ENCODE peak calls at places on chromosome 9, in nine cellular contexts. R is SJSA1; B is body of pancreas; P is GM23248; D is aorta; Q is brain microvascular endothelial cell; A is CD4-positive, CD25-positive, alpha-beta regulatory T cell; S is HCT116; Z is psoas muscle. U is an unnamed sample.
A peak's percentile ranks its signal among the peaks of the same experiment; 100 is the strongest.

GRCh38 chr9:90517103-90517502 is 125.5 kb downstream of the DIRAS2 start:
- DNase-seq in R (no peak), B (no peak), P (no peak), D (no peak), Q (no peak), A (no peak), S (no peak), Z (no peak), U (no peak)

GRCh38 chr9:15096959-15097358 is 186.7 kb upstream of the FREM1 start:
- DNase-seq in R (no peak), B (no peak), P (no peak), D (no peak), Q (no peak), A (no peak), S (no peak), Z (no peak), U (no peak)

GRCh38 chr9:3240651-3241268 is 285.0 kb downstream of the RFX3 start:
- DNase-seq in R (peak; percentile 12), B (peak; percentile 76), P (peak; percentile 68), D (peak; percentile 80), Q (peak; percentile 61), A (peak; percentile 51), S (peak; percentile 65), Z (peak; percentile 50), U (peak; percentile 67)

GRCh38 chr9:13160051-13160450 is 119.4 kb downstream of the MPDZ start:
- DNase-seq in R (no peak), B (no peak), P (no peak), D (no peak), Q (no peak), A (no peak), S (no peak), Z (no peak), U (no peak)

GRCh38 chr9:23559522-23559921 is 266.5 kb downstream of the ELAVL2 start:
- DNase-seq in R (no peak), B (no peak), P (no peak), D (no peak), Q (no peak), A (no peak), S (no peak), Z (no peak), U (no peak)

GRCh38 chr9:135662758-135663450 is at the start of gene LCN9:
- DNase-seq in R (no peak), B (no peak), P (no peak), D (no peak), Q (peak; percentile 8), A (no peak), S (no peak), Z (no peak), U (no peak)

GRCh38 chr9:4139201-4139600 is 160.7 kb downstream of the GLIS3 start:
- DNase-seq in R (no peak), B (no peak), P (peak; percentile 33), D (no peak), Q (no peak), A (no peak), S (no peak), Z (no peak), U (no peak)

GRCh38 chr9:106745876-106746275 is 117.1 kb upstream of the ZNF462 start:
- DNase-seq in R (no peak), B (no peak), P (no peak), D (no peak), Q (no peak), A (no peak), S (no peak), Z (no peak), U (no peak)

GRCh38 chr9:113738898-113739604 is 137.1 kb upstream of the ZNF618 start:
- DNase-seq in R (no peak), B (no peak), P (peak; percentile 15), D (no peak), Q (no peak), A (peak; percentile 63), S (no peak), Z (no peak), U (no peak)

GRCh38 chr9:99050292-99050911 is 54.5 kb upstream of the TGFBR1 start:
- DNase-seq in R (no peak), B (no peak), P (peak; percentile 82), D (no peak), Q (peak; percentile 67), A (no peak), S (no peak), Z (no peak), U (no peak)

GRCh38 chr9:137025120-137025966 is 2.7 kb downstream of the ABCA2 start:
- DNase-seq in R (no peak), B (peak; percentile 51), P (no peak), D (no peak), Q (no peak), A (no peak), S (no peak), Z (no peak), U (no peak)

GRCh38 chr9:97474373-97474925 is 27.0 kb upstream of the TMOD1 start:
- DNase-seq in R (no peak), B (no peak), P (peak; percentile 12), D (no peak), Q (peak; percentile 18), A (no peak), S (no peak), Z (no peak), U (no peak)

GRCh38 chr9:120412425-120412951 is 167.5 kb downstream of the CDK5RAP2 start:
- DNase-seq in R (no peak), B (no peak), P (peak; percentile 75), D (no peak), Q (peak; percentile 54), A (no peak), S (no peak), Z (no peak), U (no peak)

GRCh38 chr9:34627716-34628655 is 880 bp downstream of the ARID3C start:
- DNase-seq in R (no peak), B (no peak), P (no peak), D (no peak), Q (no peak), A (no peak), S (no peak), Z (no peak), U (no peak)
- H3K4me3 ChIP-seq in R (no peak overlapping the region), B (no peak overlapping the region), P (peak overlapping the region; percentile 52), D (no peak overlapping the region), Q (no peak overlapping the region), A (peak overlapping the region; percentile 64), S (peak overlapping the region; percentile 36), Z (peak overlapping the region; percentile 64), U (no peak overlapping the region)

DNA sequence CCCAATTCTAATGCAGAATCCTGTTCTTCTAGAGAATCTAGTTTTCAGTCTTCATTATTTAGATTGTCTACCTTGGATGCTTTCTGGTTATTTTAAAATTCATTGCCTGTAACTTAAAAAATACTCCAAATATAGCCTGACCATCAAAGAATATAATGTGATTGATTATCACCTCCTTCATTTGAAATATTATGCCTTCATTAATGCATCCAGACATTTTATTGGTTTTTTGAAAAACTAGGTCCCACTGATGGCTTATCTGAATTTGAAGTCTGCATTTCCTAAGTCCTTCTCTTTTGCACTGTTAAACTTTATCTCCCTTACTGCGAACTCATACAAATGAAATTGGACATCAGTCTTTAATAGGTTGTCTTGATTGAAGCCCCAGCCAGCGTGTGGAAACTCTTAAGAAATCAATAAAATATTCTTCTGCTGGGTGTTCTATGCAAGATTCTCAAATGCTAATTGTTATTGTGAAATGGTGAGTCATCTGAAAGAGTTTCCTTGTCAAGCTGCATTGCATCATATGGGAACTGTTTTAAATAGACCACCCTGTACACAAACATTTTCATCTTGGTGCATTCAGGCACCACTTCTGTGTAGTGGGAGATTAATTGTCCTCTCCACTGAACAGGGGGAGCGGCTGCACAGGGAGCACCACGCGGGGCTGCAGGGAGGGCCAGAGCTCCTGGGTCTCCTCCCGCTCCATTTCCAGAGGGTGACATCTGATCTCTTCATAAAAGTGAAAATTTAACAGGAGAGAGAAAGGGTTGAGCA is 92.3 kb upstream of the FANCC start:
- DNase-seq in R (peak; percentile 80), B (no peak), P (peak; percentile 84), D (no peak), Q (peak; percentile 19), A (no peak), S (peak; percentile 23), Z (no peak), U (no peak)
- H3K4me3 ChIP-seq in R (no peak overlapping the region), B (no peak overlapping the region), P (peak overlapping the region; percentile 53), D (no peak overlapping the region), Q (no peak overlapping the region), A (no peak overlapping the region), S (no peak overlapping the region), Z (no peak overlapping the region), U (no peak overlapping the region)

DNA sequence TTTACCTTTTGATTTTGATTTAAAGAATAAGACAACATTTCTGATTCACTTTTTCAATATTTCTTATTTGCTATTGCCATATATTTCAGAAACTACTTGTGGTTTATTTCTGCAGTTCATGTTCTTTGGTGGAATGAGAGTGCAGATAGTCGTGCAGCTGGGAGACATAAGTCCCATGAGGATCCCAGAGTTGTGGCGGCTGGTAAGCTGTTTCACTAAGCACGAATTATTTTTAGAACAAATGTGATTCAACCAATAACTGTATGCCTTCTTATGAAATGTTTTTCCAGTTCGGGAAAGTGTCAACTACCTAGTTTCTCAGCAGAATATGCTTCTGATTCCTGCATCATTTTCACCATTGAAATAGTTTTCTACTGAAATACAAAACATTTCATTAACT is 8.8 kb downstream of the NIPSNAP3B start:
- DNase-seq in R (no peak), B (no peak), P (peak; percentile 40), D (no peak), Q (peak; percentile 64), A (no peak), S (no peak), Z (no peak), U (no peak)
- H3K4me3 ChIP-seq in R (no peak overlapping the region), B (no peak overlapping the region), P (peak overlapping the region; percentile 7), D (no peak overlapping the region), Q (no peak overlapping the region), A (no peak overlapping the region), S (no peak overlapping the region), Z (peak overlapping the region; percentile 52), U (no peak overlapping the region)

GRCh38 chr9:74953235-74953741 is 576 bp upstream of the C9orf40 start:
- DNase-seq in R (no peak), B (no peak), P (peak; percentile 69), D (no peak), Q (peak; percentile 16), A (no peak), S (no peak), Z (no peak), U (no peak)

GRCh38 chr9:74961496-74961895 is 8.8 kb upstream of the C9orf40 start:
- DNase-seq in R (no peak), B (no peak), P (no peak), D (no peak), Q (no peak), A (no peak), S (no peak), Z (no peak), U (no peak)

GRCh38 chr9:74960548-74960947 is 7.8 kb upstream of the C9orf40 start:
- DNase-seq in R (no peak), B (no peak), P (peak; percentile 92), D (no peak), Q (peak; percentile 78), A (no peak), S (no peak), Z (no peak), U (no peak)

GRCh38 chr9:74963043-74963442 is 10.3 kb upstream of the C9orf40 start:
- DNase-seq in R (no peak), B (no peak), P (no peak), D (no peak), Q (no peak), A (no peak), S (no peak), Z (no peak), U (no peak)

DNA sequence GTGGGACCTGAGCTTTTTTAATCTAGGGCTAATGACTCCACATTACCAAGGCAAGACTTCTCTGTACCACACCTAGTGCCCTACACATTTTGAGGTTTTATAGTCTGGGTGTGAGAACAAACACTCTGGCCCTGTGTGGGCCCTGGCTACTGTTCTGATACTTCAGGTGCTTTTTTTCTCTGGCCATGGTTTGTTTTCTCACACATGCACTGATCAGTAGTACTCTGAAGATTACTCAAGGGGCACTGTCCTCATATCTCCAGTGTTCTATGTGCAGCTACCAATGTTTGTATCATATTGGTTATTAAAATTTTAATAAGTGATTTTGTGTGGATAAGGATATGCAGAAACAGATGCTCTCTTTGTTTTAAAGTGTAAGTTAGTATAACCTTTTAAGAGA is 5.9 kb upstream of the C9orf40 start:
- DNase-seq in R (no peak), B (no peak), P (no peak), D (no peak), Q (no peak), A (no peak), S (no peak), Z (no peak), U (no peak)
- H3K4me3 ChIP-seq in R (no peak overlapping the region), B (no peak overlapping the region), P (no peak overlapping the region), D (no peak overlapping the region), Q (no peak overlapping the region), A (no peak overlapping the region), S (no peak overlapping the region), Z (no peak overlapping the region), U (no peak overlapping the region)